ENCODE peak calls at places on chromosomes 6 and 20, in nine cellular contexts. S is A549, L is BE2C, V is stomach, F is GM13976, G is progenitor cell of endocrine pancreas, U is nephron progenitor cell, E is pancreas, P is astrocyte of the spinal cord. N is an unnamed sample.

GRCh38 chr6:64489760-64490159 is 854.2 kb downstream of the PHF3 start:
- DNase-seq in S (no peak), L (no peak), V (no peak), F (no peak), G (no peak), U (no peak), E (no peak), P (no peak), N (no peak)

GRCh38 chr6:88492824-88493223 is 326.7 kb upstream of the CNR1 start:
- DNase-seq in S (peak; percentile 13), L (peak; percentile 13), V (no peak), F (no peak), G (no peak), U (no peak), E (no peak), P (peak; percentile 61), N (no peak)

GRCh38 chr6:3310710-3311109 is 52.0 kb downstream of the PSMG4 start:
- DNase-seq in S (no peak), L (no peak), V (no peak), F (no peak), G (no peak), U (no peak), E (no peak), P (no peak), N (no peak)

GRCh38 chr6:38943964-38944363 is 104.6 kb upstream of the GLP1R start:
- DNase-seq in S (no peak), L (no peak), V (no peak), F (no peak), G (no peak), U (no peak), E (no peak), P (no peak), N (no peak)

GRCh38 chr6:118551063-118551672 is 3.1 kb downstream of the PLN start:
- DNase-seq in S (peak; percentile 17), L (no peak), V (no peak), F (peak; percentile 48), G (no peak), U (no peak), E (no peak), P (peak; percentile 76), N (no peak)

GRCh38 chr6:11654876-11655275 is 117.3 kb downstream of the TMEM170B start:
- DNase-seq in S (no peak), L (no peak), V (no peak), F (no peak), G (no peak), U (no peak), E (no peak), P (peak; percentile 70), N (no peak)

GRCh38 chr6:63887011-63887751 is 251.6 kb downstream of the PHF3 start:
- DNase-seq in S (no peak), L (no peak), V (no peak), F (no peak), G (no peak), U (no peak), E (no peak), P (no peak), N (no peak)

GRCh38 chr6:94501546-94501945 is 1075.8 kb upstream of the MANEA start:
- DNase-seq in S (no peak), L (no peak), V (no peak), F (no peak), G (no peak), U (no peak), E (no peak), P (peak; percentile 0), N (no peak)

GRCh38 chr6:35955071-35955470 is 34.2 kb upstream of the SRPK1 start:
- DNase-seq in S (no peak), L (no peak), V (no peak), F (no peak), G (no peak), U (no peak), E (no peak), P (no peak), N (no peak)

GRCh38 chr6:155108070-155108815 is 113.1 kb downstream of the TIAM2 start:
- DNase-seq in S (no peak), L (no peak), V (no peak), F (no peak), G (no peak), U (no peak), E (no peak), P (no peak), N (no peak)

GRCh38 chr20:41869261-41869660 is 251.1 kb upstream of the CHD6 start:
- DNase-seq in S (no peak), L (no peak), V (no peak), F (no peak), G (no peak), U (no peak), E (no peak), P (no peak), N (no peak)

GRCh38 chr6:139536751-139537617 is 162.5 kb upstream of the CITED2 start:
- DNase-seq in S (no peak), L (no peak), V (peak; percentile 49), F (no peak), G (no peak), U (no peak), E (no peak), P (no peak), N (no peak)

GRCh38 chr6:99330159-99330558 is 19.3 kb downstream of the FAXC start:
- DNase-seq in S (peak; percentile 62), L (peak; percentile 67), V (peak; percentile 43), F (peak; percentile 74), G (no peak), U (peak; percentile 52), E (no peak), P (peak; percentile 69), N (no peak)

GRCh38 chr20:50521709-50522674 is 11.8 kb downstream of the PTPN1 start:
- DNase-seq in S (no peak), L (no peak), V (no peak), F (no peak), G (no peak), U (no peak), E (no peak), P (no peak), N (no peak)

GRCh38 chr20:52731086-52731485 is 241.1 kb upstream of the TSHZ2 start:
- DNase-seq in S (no peak), L (no peak), V (peak; percentile 25), F (no peak), G (no peak), U (no peak), E (no peak), P (no peak), N (no peak)

GRCh38 chr6:8627085-8627861 is 191.9 kb upstream of the SLC35B3 start:
- DNase-seq in S (no peak), L (no peak), V (no peak), F (peak; percentile 29), G (no peak), U (no peak), E (no peak), P (peak; percentile 82), N (no peak)

GRCh38 chr20:38935285-38935684 is 9.1 kb downstream of the FAM83D start:
- DNase-seq in S (peak; percentile 51), L (no peak), V (no peak), F (no peak), G (no peak), U (no peak), E (no peak), P (peak; percentile 4), N (no peak)

GRCh38 chr20:46013826-46014516 is 5.3 kb downstream of the MMP9 start:
- DNase-seq in S (peak; percentile 68), L (peak; percentile 74), V (peak; percentile 68), F (peak; percentile 88), G (peak; percentile 58), U (peak; percentile 72), E (peak; percentile 84), P (peak; percentile 26), N (no peak)
- TF ChIP-seq CTCF in S (peak; percentile 74), L (peak; percentile 63), V (peak; percentile 72), F (peak; percentile 85), G (peak; percentile 66), U (peak; percentile 70), E (peak; percentile 61), P (peak; percentile 71), N (peak; percentile 93)

GRCh38 chr20:18287915-18288747 is at the start of gene ZNF133:
- DNase-seq in S (peak; percentile 96), L (peak; percentile 94), V (peak; percentile 99), F (peak; percentile 93), G (peak; percentile 96), U (peak; percentile 98), E (peak; percentile 97), P (peak; percentile 96), N (peak; percentile 87)
- TF ChIP-seq CTCF in S (no peak), L (no peak), V (no peak), F (no peak), G (peak; percentile 30), U (no peak), E (no peak), P (no peak), N (no peak)

DNA sequence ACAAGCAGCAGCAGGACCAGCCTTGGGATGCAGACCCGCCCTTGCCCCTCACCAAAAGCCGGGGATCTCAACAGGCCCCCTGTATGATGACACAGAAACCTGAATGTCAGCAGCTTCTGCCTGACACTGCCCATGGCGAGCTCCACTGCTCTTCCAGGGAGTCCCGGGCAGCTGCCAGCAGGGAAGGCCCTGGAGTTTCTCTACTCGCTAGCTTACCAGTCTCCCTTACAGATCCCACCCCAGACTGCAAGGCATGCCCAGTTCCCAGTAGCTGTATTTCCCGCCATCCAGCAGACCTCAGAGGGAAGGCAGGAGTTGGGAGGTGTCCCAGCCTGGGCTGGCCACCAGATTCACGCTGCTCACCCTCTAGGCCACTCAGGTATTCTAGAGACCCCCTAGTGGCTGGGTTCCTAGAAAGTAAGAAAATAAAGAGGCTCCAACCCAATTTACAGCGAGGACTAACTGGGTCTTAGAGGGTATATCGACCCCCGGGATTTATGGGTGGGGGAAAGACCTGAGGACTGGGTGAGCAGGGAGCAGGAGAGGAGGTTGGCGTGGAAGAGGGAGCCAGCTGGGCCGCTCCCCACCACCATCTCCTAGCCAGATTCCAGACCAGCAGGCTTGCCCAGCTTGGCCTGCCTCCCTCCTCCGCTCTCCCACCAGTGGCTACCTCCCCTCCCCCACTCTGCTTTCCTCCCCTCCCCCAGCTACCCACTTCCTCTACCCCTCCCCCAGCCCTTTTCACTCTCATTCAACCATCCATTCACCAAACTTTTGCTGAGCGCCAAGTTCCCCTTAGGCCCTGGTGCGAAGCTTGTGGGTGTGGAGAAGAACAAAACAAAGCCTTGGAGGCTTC is 9.7 kb upstream of the HMGA1 start:
- DNase-seq in S (no peak), L (no peak), V (no peak), F (no peak), G (no peak), U (no peak), E (no peak), P (no peak), N (no peak)
- TF ChIP-seq CTCF in S (no peak), L (peak; percentile 28), V (no peak), F (no peak), G (peak; percentile 38), U (peak; percentile 13), E (no peak), P (no peak), N (no peak)

DNA sequence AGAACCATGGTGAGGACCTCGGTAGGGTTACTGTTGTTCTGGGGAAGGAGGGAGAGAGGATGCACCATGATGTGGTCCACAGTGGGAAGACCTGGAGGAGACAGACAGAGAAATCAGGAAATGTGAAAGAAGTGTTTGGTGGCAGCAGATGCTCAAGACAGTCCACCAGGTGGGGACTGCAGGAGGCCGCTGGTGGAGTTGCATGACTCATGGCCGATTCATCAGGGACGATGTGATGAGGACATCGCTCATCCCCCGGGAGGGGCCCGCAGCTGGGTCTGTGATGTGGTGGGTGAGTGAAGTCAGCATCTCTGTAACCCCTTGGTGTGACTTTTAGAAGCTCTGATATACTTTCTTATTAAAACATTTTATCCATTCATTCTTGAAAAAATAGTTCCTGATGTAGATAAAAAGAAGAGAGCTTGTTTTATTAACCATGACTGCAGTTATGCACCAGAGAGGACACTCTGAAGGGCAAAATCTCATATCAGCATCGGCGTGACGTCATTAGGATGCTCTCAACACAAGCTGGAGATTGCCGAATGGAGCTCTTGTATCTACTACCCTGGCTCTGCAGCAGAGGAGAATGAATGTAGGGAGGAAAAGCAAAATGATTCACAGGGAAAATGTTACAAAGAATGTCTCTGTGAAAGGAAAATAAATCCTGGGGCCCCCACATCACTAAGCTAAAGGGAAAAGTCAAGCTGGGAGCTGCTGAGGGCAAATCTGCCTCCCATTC is 71.2 kb downstream of the RAMACL start:
- DNase-seq in S (peak; percentile 48), L (peak; percentile 75), V (no peak), F (no peak), G (no peak), U (no peak), E (no peak), P (peak; percentile 84), N (no peak)
- TF ChIP-seq CTCF in S (no peak), L (peak; percentile 35), V (no peak), F (no peak), G (no peak), U (no peak), E (no peak), P (peak; percentile 59), N (no peak)

N was measured in mesothelial cell of epicardium.